ENCODE peak calls at places on chromosome 4, in eight cellular contexts. K, N, I, O, E, A, B and L are unnamed samples. For H3K4me1, the result is how much of the 10 kb centered on the place peaks cover.

GRCh38 chr4:124060261-124060918 is 652.1 kb downstream of the ANKRD50 start:
- DNase-seq in A (no peak), B (no peak), E (peak), N (peak), I (no peak), O (no peak), K (peak), L (no peak)

GRCh38 chr4:8544741-8545438 is 35.3 kb upstream of the GPR78 start:
- DNase-seq in K (peak), E (no peak), N (peak), B (peak), I (no peak), O (no peak), A (no peak), L (no peak)

GRCh38 chr4:13535708-13536361 is 8.5 kb downstream of the NKX3-2 start:
- DNase-seq in I (no peak), B (peak), K (no peak), O (no peak), A (no peak), N (no peak), E (no peak), L (no peak)

GRCh38 chr4:138673053-138673452 is 342.5 kb upstream of the NOCT start:
- DNase-seq in N (no peak), O (peak), A (no peak), B (no peak), K (peak), I (no peak), E (no peak), L (no peak)

GRCh38 chr4:124943145-124943889 is 230.8 kb upstream of the ANKRD50 start:
- DNase-seq in B (no peak), O (no peak), K (no peak), N (no peak), I (no peak), A (no peak), E (peak), L (no peak)

GRCh38 chr4:119238068-119238722 is 25.7 kb downstream of the USP53 start:
- DNase-seq in B (no peak), I (no peak), E (peak), K (no peak), O (no peak), A (no peak), N (no peak), L (no peak)

GRCh38 chr4:106238819-106239420 is 77.1 kb downstream of the TBCK start:
- DNase-seq in I (no peak), A (no peak), O (peak), N (no peak), B (no peak), K (peak), E (peak), L (peak)

GRCh38 chr4:143251348-143251747 is 66.6 kb downstream of the USP38 start:
- DNase-seq in E (no peak), I (no peak), N (no peak), A (no peak), B (no peak), O (no peak), K (no peak), L (no peak)

GRCh38 chr4:144894525-144894924 is 203.5 kb downstream of the ANAPC10 start:
- DNase-seq in O (no peak), E (peak), I (no peak), A (no peak), K (peak), N (peak), B (no peak), L (no peak)

GRCh38 chr4:177853198-177853597 is 411.0 kb upstream of the AGA start:
- DNase-seq in E (no peak), O (no peak), I (no peak), B (no peak), K (no peak), N (no peak), A (no peak), L (no peak)

GRCh38 chr4:70838972-70839536 is 636 bp downstream of the GRSF1 start:
- DNase-seq in B (peak), K (peak), O (peak), N (peak), I (peak), A (peak), E (peak), L (peak)

GRCh38 chr4:65120287-65120686 is 550.0 kb downstream of the EPHA5 start:
- DNase-seq in A (no peak), B (no peak), N (no peak), I (no peak), K (no peak), E (no peak), O (no peak), L (no peak)

GRCh38 chr4:121144021-121144420 is 20.1 kb downstream of the TNIP3 start:
- DNase-seq in O (no peak), N (no peak), K (no peak), I (no peak), A (no peak), B (no peak), E (no peak), L (no peak)

GRCh38 chr4:111989817-111990216 is 155.4 kb upstream of the FAM241A start:
- DNase-seq in O (no peak), B (no peak), N (no peak), E (no peak), K (no peak), I (no peak), A (no peak), L (no peak)
- H3K4me1 ChIP-seq in O (under half), B (under half), N (under half), E (under half), K (under half), I (under half), A (under half), L (under half)

DNA sequence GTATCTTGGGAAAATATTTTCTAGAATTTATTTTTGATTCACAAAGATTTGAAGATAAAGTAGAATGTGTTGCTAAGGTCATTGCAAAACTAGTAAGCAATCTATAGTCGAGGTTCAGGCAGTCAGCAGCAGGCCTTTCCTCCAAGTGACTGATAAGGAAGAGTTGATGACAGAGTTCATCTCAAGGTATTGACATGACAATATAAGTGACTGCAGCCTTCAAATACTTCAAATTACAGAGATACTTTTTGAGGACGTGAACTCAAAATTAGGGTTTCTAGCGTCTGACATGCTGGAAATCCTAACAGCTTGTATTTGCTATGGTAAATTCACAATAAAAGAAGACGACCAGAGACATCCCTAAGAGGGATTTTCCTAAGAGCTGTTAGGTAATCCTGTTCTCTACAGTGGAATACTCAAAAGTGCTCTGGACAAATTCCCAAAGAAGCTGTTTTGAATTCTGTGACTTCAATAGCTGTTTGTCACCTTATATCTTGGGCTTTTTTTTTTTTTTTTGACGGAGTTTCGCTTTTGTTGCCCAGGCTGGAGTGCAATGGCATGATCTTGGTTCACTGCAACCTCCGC is 7.4 kb downstream of the ARHGAP10 start:
- DNase-seq in K (peak), A (no peak), B (no peak), E (no peak), I (no peak), N (no peak), O (no peak), L (no peak)
- H3K4me1 ChIP-seq in K (half or more), A (under half), B (under half), E (under half), I (under half), N (under half), O (under half), L (under half)

GRCh38 chr4:37674446-37674845 is 11.7 kb downstream of the RELL1 start:
- DNase-seq in O (no peak), B (no peak), N (no peak), K (no peak), A (no peak), I (no peak), E (no peak), L (no peak)
- H3K4me1 ChIP-seq in O (under half), B (under half), N (under half), K (under half), A (under half), I (under half), E (under half), L (under half)

GRCh38 chr4:114600672-114601071 is 2.1 kb downstream of the UGT8 start:
- DNase-seq in K (no peak), O (no peak), B (no peak), E (no peak), A (no peak), I (no peak), N (no peak), L (no peak)
- H3K4me1 ChIP-seq in K (under half), O (under half), B (under half), E (under half), A (under half), I (under half), N (under half), L (under half)

DNA sequence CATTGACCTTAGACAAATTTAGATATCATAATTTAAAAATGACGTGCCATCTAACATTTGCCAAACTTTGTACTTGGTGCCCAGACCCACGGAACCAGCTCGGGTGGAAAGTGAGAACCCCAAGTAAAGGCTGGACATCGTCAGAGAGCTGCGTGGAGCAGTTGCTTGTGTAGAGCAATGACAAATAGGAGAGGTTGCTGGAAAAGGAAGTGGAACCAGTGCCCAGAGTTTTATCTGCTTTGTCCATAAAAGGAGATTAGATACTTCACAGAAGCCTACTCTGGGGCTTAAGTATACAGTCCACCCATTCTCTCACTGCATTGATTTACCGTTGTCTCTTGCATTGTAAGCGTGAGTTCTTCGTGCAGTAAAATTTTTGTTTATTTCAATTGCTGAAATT is 5.4 kb upstream of the TBC1D1 start:
- DNase-seq in N (peak), O (no peak), E (no peak), A (no peak), K (no peak), B (no peak), I (no peak), L (no peak)
- H3K4me1 ChIP-seq in N (under half), O (under half), E (under half), A (under half), K (under half), B (under half), I (under half), L (under half)

GRCh38 chr4:10100734-10101216 is 15.8 kb downstream of the WDR1 start:
- DNase-seq in O (no peak), I (no peak), K (no peak), N (peak), E (no peak), B (peak), A (peak), L (peak)

GRCh38 chr4:10099521-10100325 is 16.9 kb downstream of the WDR1 start:
- DNase-seq in K (no peak), A (peak), E (no peak), I (peak), N (no peak), O (no peak), B (no peak), L (no peak)

GRCh38 chr4:10102193-10102980 is 14.2 kb downstream of the WDR1 start:
- DNase-seq in A (peak), E (no peak), K (no peak), N (no peak), B (no peak), O (no peak), I (no peak), L (no peak)

GRCh38 chr4:10102981-10103330 is 13.6 kb downstream of the WDR1 start:
- DNase-seq in B (no peak), K (no peak), N (no peak), O (no peak), E (no peak), A (peak), I (no peak), L (no peak)

GRCh38 chr4:10101559-10102192 is 14.9 kb downstream of the WDR1 start:
- DNase-seq in B (no peak), N (no peak), O (no peak), K (no peak), A (peak), I (no peak), E (no peak), L (no peak)
- H3K4me1 ChIP-seq in B (half or more), N (under half), O (under half), K (under half), A (under half), I (half or more), E (under half), L (under half)

GRCh38 chr4:98631506-98631905 is 26.9 kb downstream of the TSPAN5 start:
- DNase-seq in A (no peak), O (no peak), B (no peak), E (no peak), I (no peak), N (no peak), K (no peak), L (no peak)
- H3K4me1 ChIP-seq in A (under half), O (under half), B (under half), E (under half), I (under half), N (under half), K (under half), L (under half)

DNA sequence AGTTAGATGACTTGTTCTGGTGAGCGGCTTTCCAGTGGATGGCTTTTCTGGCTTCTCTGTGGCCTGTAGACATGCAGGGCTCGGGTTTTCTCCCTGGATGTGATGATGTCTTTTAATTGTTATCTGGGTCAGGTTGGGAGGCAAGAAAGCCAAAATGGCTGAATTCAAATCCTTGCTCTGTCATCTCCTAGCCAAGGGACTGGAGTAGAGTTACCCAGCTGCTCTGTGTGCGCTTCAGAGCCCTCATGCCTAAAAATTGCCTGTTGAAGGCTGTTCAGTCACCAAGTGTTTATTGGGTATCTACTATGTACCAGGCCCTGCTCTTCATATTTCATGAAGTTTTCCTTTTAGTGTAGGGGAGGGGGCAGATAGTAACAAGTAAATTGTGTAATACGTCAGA is 7.3 kb downstream of the DCUN1D4 start:
- DNase-seq in K (no peak), A (no peak), E (no peak), O (no peak), B (no peak), N (no peak), I (no peak), L (no peak)
- H3K4me1 ChIP-seq in K (under half), A (under half), E (under half), O (half or more), B (under half), N (under half), I (under half), L (under half)

DNA sequence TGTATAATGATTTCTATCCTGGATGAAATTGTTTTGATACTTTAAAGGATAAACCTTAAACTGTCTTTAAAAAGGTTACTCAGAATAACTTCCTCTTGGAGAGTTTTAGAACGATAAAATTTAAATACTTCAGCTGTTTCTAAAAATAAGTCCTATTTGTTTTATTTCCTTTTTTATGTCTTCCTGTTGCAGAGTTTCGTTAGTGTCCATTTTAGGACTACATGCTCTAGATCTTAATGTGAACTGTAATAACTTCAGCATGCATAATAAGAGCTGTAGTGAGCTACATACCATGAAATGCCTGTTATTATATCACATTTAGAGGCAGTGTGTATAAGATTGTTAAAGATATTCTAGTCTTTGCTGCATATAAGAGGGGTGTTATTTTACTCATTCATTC is 14.6 kb downstream of the ATP10D start:
- DNase-seq in I (no peak), N (no peak), E (no peak), K (no peak), A (no peak), O (no peak), B (no peak), L (no peak)
- H3K4me1 ChIP-seq in I (under half), N (under half), E (under half), K (under half), A (under half), O (under half), B (under half), L (under half)

GRCh38 chr4:30959781-30960485 is 239.8 kb downstream of the PCDH7 start:
- DNase-seq in I (no peak), A (no peak), N (no peak), O (no peak), K (no peak), B (no peak), E (no peak), L (no peak)
- H3K4me1 ChIP-seq in I (under half), A (under half), N (under half), O (under half), K (under half), B (under half), E (under half), L (under half)